ENCODE peak calls at places on chromosomes 7 and 10, in five cellular contexts. One of them, this sample, is unnamed.

GRCh38 chr10:98060079-98060478 is 29.7 kb upstream of the CRTAC1 start:
- DNase-seq in activated naive CD8-positive, alpha-beta T cell treated with anti-CD3 and anti-CD28 coated beads, Interleukin-2, amount 50 U/mL, for 24 hours: no peak
- DNase-seq in brain pericyte: no peak
- DNase-seq in amniotic epithelial cell: no peak
- DNase-seq in NCI-H1092 treated with DMSO at 0.1 percent for 48 hours: no peak
- DNase-seq in this sample: no peak

GRCh38 chr10:50275650-50276235 is 24.4 kb upstream of the ASAH2 start:
- DNase-seq in brain pericyte: no peak
- DNase-seq in activated naive CD8-positive, alpha-beta T cell treated with anti-CD3 and anti-CD28 coated beads, Interleukin-2, amount 50 U/mL, for 24 hours: peak; percentile 51
- DNase-seq in NCI-H1092 treated with DMSO at 0.1 percent for 48 hours: no peak
- DNase-seq in amniotic epithelial cell: peak; percentile 6
- DNase-seq in this sample: peak; percentile 59

GRCh38 chr7:49001610-49002033 is 77.3 kb downstream of the CDC14C start:
- DNase-seq in activated naive CD8-positive, alpha-beta T cell treated with anti-CD3 and anti-CD28 coated beads, Interleukin-2, amount 50 U/mL, for 24 hours: peak; percentile 4
- DNase-seq in NCI-H1092 treated with DMSO at 0.1 percent for 48 hours: no peak
- DNase-seq in brain pericyte: no peak
- DNase-seq in amniotic epithelial cell: no peak
- DNase-seq in this sample: peak; percentile 75

GRCh38 chr10:128078136-128078969 is 47.9 kb downstream of the MKI67 start:
- DNase-seq in amniotic epithelial cell: peak; percentile 21
- DNase-seq in brain pericyte: no peak
- DNase-seq in activated naive CD8-positive, alpha-beta T cell treated with anti-CD3 and anti-CD28 coated beads, Interleukin-2, amount 50 U/mL, for 24 hours: peak; percentile 45
- DNase-seq in NCI-H1092 treated with DMSO at 0.1 percent for 48 hours: peak; percentile 5
- DNase-seq in this sample: peak; percentile 63

GRCh38 chr10:16116404-16117304 is 256.3 kb upstream of the MINDY3 start:
- DNase-seq in activated naive CD8-positive, alpha-beta T cell treated with anti-CD3 and anti-CD28 coated beads, Interleukin-2, amount 50 U/mL, for 24 hours: peak; percentile 2
- DNase-seq in NCI-H1092 treated with DMSO at 0.1 percent for 48 hours: peak; percentile 6
- DNase-seq in amniotic epithelial cell: peak; percentile 1
- DNase-seq in brain pericyte: no peak
- DNase-seq in this sample: peak; percentile 32

GRCh38 chr7:29548823-29549222 is 14.8 kb upstream of the PRR15 start:
- DNase-seq in activated naive CD8-positive, alpha-beta T cell treated with anti-CD3 and anti-CD28 coated beads, Interleukin-2, amount 50 U/mL, for 24 hours: no peak
- DNase-seq in NCI-H1092 treated with DMSO at 0.1 percent for 48 hours: no peak
- DNase-seq in brain pericyte: no peak
- DNase-seq in amniotic epithelial cell: no peak
- DNase-seq in this sample: no peak

GRCh38 chr7:119623427-119623826 is 649.5 kb upstream of the KCND2 start:
- DNase-seq in activated naive CD8-positive, alpha-beta T cell treated with anti-CD3 and anti-CD28 coated beads, Interleukin-2, amount 50 U/mL, for 24 hours: no peak
- DNase-seq in amniotic epithelial cell: no peak
- DNase-seq in NCI-H1092 treated with DMSO at 0.1 percent for 48 hours: no peak
- DNase-seq in brain pericyte: no peak
- DNase-seq in this sample: no peak

GRCh38 chr7:158343936-158344455 is 243.6 kb downstream of the PTPRN2 start:
- DNase-seq in brain pericyte: no peak
- DNase-seq in activated naive CD8-positive, alpha-beta T cell treated with anti-CD3 and anti-CD28 coated beads, Interleukin-2, amount 50 U/mL, for 24 hours: no peak
- DNase-seq in NCI-H1092 treated with DMSO at 0.1 percent for 48 hours: no peak
- DNase-seq in amniotic epithelial cell: no peak
- DNase-seq in this sample: no peak

GRCh38 chr7:88306590-88307048 is at the start of gene STEAP4:
- DNase-seq in brain pericyte: no peak
- DNase-seq in activated naive CD8-positive, alpha-beta T cell treated with anti-CD3 and anti-CD28 coated beads, Interleukin-2, amount 50 U/mL, for 24 hours: peak; percentile 4
- DNase-seq in NCI-H1092 treated with DMSO at 0.1 percent for 48 hours: no peak
- DNase-seq in amniotic epithelial cell: peak; percentile 1
- DNase-seq in this sample: peak; percentile 71

GRCh38 chr10:20885678-20886077 is 11.4 kb downstream of the NEBL start:
- DNase-seq in brain pericyte: no peak
- DNase-seq in NCI-H1092 treated with DMSO at 0.1 percent for 48 hours: peak; percentile 4
- DNase-seq in activated naive CD8-positive, alpha-beta T cell treated with anti-CD3 and anti-CD28 coated beads, Interleukin-2, amount 50 U/mL, for 24 hours: no peak
- DNase-seq in amniotic epithelial cell: no peak
- DNase-seq in this sample: no peak

GRCh38 chr10:87503892-87504291 is 801 bp upstream of the MINPP1 start:
- DNase-seq in NCI-H1092 treated with DMSO at 0.1 percent for 48 hours: no peak
- DNase-seq in amniotic epithelial cell: peak; percentile 77
- DNase-seq in brain pericyte: no peak
- DNase-seq in activated naive CD8-positive, alpha-beta T cell treated with anti-CD3 and anti-CD28 coated beads, Interleukin-2, amount 50 U/mL, for 24 hours: no peak
- DNase-seq in this sample: peak; percentile 2

GRCh38 chr10:75475470-75476182 is 44.2 kb downstream of the LRMDA start:
- DNase-seq in activated naive CD8-positive, alpha-beta T cell treated with anti-CD3 and anti-CD28 coated beads, Interleukin-2, amount 50 U/mL, for 24 hours: no peak
- DNase-seq in NCI-H1092 treated with DMSO at 0.1 percent for 48 hours: no peak
- DNase-seq in amniotic epithelial cell: peak; percentile 27
- DNase-seq in brain pericyte: no peak
- DNase-seq in this sample: no peak

GRCh38 chr10:20004087-20004523 is 187.9 kb downstream of the PLXDC2 start:
- DNase-seq in brain pericyte: no peak
- DNase-seq in activated naive CD8-positive, alpha-beta T cell treated with anti-CD3 and anti-CD28 coated beads, Interleukin-2, amount 50 U/mL, for 24 hours: no peak
- DNase-seq in amniotic epithelial cell: peak; percentile 79
- DNase-seq in NCI-H1092 treated with DMSO at 0.1 percent for 48 hours: no peak
- DNase-seq in this sample: no peak

GRCh38 chr7:116592041-116592355 is 67.2 kb downstream of the CAV1 start:
- DNase-seq in activated naive CD8-positive, alpha-beta T cell treated with anti-CD3 and anti-CD28 coated beads, Interleukin-2, amount 50 U/mL, for 24 hours: no peak
- DNase-seq in NCI-H1092 treated with DMSO at 0.1 percent for 48 hours: peak; percentile 47
- DNase-seq in brain pericyte: no peak
- DNase-seq in amniotic epithelial cell: no peak
- DNase-seq in this sample: no peak

GRCh38 chr7:103149808-103150180 is 895 bp upstream of the NAPEPLD start:
- DNase-seq in brain pericyte: no peak
- DNase-seq in NCI-H1092 treated with DMSO at 0.1 percent for 48 hours: no peak
- DNase-seq in amniotic epithelial cell: no peak
- DNase-seq in activated naive CD8-positive, alpha-beta T cell treated with anti-CD3 and anti-CD28 coated beads, Interleukin-2, amount 50 U/mL, for 24 hours: no peak
- DNase-seq in this sample: no peak

GRCh38 chr7:44391746-44392617 is 66.6 kb upstream of the CAMK2B start:
- DNase-seq in NCI-H1092 treated with DMSO at 0.1 percent for 48 hours: no peak
- DNase-seq in amniotic epithelial cell: no peak
- DNase-seq in brain pericyte: no peak
- DNase-seq in activated naive CD8-positive, alpha-beta T cell treated with anti-CD3 and anti-CD28 coated beads, Interleukin-2, amount 50 U/mL, for 24 hours: no peak
- DNase-seq in this sample: no peak

GRCh38 chr7:38704751-38705150 is 73.6 kb upstream of the AMPH start:
- DNase-seq in NCI-H1092 treated with DMSO at 0.1 percent for 48 hours: no peak
- DNase-seq in amniotic epithelial cell: no peak
- DNase-seq in activated naive CD8-positive, alpha-beta T cell treated with anti-CD3 and anti-CD28 coated beads, Interleukin-2, amount 50 U/mL, for 24 hours: no peak
- DNase-seq in brain pericyte: no peak
- DNase-seq in this sample: no peak

GRCh38 chr7:7271094-7271874 is 88.9 kb downstream of the C1GALT1 start:
- DNase-seq in activated naive CD8-positive, alpha-beta T cell treated with anti-CD3 and anti-CD28 coated beads, Interleukin-2, amount 50 U/mL, for 24 hours: no peak
- DNase-seq in brain pericyte: no peak
- DNase-seq in amniotic epithelial cell: no peak
- DNase-seq in NCI-H1092 treated with DMSO at 0.1 percent for 48 hours: no peak
- DNase-seq in this sample: peak; percentile 3

GRCh38 chr7:132276986-132277716 is 299.1 kb downstream of the PLXNA4 start:
- DNase-seq in NCI-H1092 treated with DMSO at 0.1 percent for 48 hours: peak; percentile 61
- DNase-seq in amniotic epithelial cell: no peak
- DNase-seq in brain pericyte: no peak
- DNase-seq in activated naive CD8-positive, alpha-beta T cell treated with anti-CD3 and anti-CD28 coated beads, Interleukin-2, amount 50 U/mL, for 24 hours: no peak
- DNase-seq in this sample: no peak

GRCh38 chr7:102064361-102065025 is 222.2 kb upstream of the SH2B2 start:
- DNase-seq in activated naive CD8-positive, alpha-beta T cell treated with anti-CD3 and anti-CD28 coated beads, Interleukin-2, amount 50 U/mL, for 24 hours: no peak
- DNase-seq in NCI-H1092 treated with DMSO at 0.1 percent for 48 hours: no peak
- DNase-seq in amniotic epithelial cell: peak; percentile 42
- DNase-seq in brain pericyte: no peak
- DNase-seq in this sample: no peak

GRCh38 chr10:6201511-6201975 is 1.2 kb upstream of the PFKFB3 start:
- DNase-seq in amniotic epithelial cell: peak; percentile 43
- DNase-seq in brain pericyte: no peak
- DNase-seq in activated naive CD8-positive, alpha-beta T cell treated with anti-CD3 and anti-CD28 coated beads, Interleukin-2, amount 50 U/mL, for 24 hours: peak; percentile 95
- DNase-seq in NCI-H1092 treated with DMSO at 0.1 percent for 48 hours: peak; percentile 26
- DNase-seq in this sample: peak; percentile 88

GRCh38 chr10:119268871-119269506 is 61.6 kb downstream of the GRK5 start:
- DNase-seq in NCI-H1092 treated with DMSO at 0.1 percent for 48 hours: no peak
- DNase-seq in amniotic epithelial cell: no peak
- DNase-seq in activated naive CD8-positive, alpha-beta T cell treated with anti-CD3 and anti-CD28 coated beads, Interleukin-2, amount 50 U/mL, for 24 hours: peak; percentile 49
- DNase-seq in brain pericyte: no peak
- DNase-seq in this sample: no peak

This sample was measured in neural progenitor cell.